ENCODE peak calls at places on chromosome 22, in seven cellular contexts. One of them, this sample, is unnamed.

GRCh38 chr22:29524440-29525191 is 28.9 kb downstream of the THOC5 start:
- DNase-seq in HFF-Myc: no peak
- DNase-seq in hepatocyte: peak; percentile 29
- DNase-seq in colonic mucosa: peak; percentile 26
- DNase-seq in heart left ventricle: no peak
- DNase-seq in right lobe of liver: no peak
- DNase-seq in lower lobe of right lung: no peak
- DNase-seq in this sample: peak; percentile 61

GRCh38 chr22:29820941-29821789 is 16.9 kb downstream of the ASCC2 start:
- DNase-seq in right lobe of liver: peak; percentile 66
- DNase-seq in hepatocyte: peak; percentile 92
- DNase-seq in lower lobe of right lung: peak; percentile 94
- DNase-seq in colonic mucosa: peak; percentile 88
- DNase-seq in HFF-Myc: peak; percentile 48
- DNase-seq in heart left ventricle: peak; percentile 89
- DNase-seq in this sample: peak; percentile 98

GRCh38 chr22:44931077-44931540 is 78.7 kb downstream of the PHF21B start:
- DNase-seq in colonic mucosa: no peak
- DNase-seq in hepatocyte: peak; percentile 19
- DNase-seq in heart left ventricle: peak; percentile 75
- DNase-seq in HFF-Myc: peak; percentile 2
- DNase-seq in lower lobe of right lung: no peak
- DNase-seq in right lobe of liver: peak; percentile 32
- DNase-seq in this sample: peak; percentile 14

GRCh38 chr22:46132830-46133587 is 17.3 kb upstream of the PPARA start:
- DNase-seq in right lobe of liver: peak; percentile 94
- DNase-seq in lower lobe of right lung: no peak
- DNase-seq in hepatocyte: no peak
- DNase-seq in HFF-Myc: no peak
- DNase-seq in heart left ventricle: no peak
- DNase-seq in colonic mucosa: no peak
- DNase-seq in this sample: no peak

GRCh38 chr22:46604306-46604690 is 15.9 kb upstream of the GRAMD4 start:
- DNase-seq in colonic mucosa: no peak
- DNase-seq in heart left ventricle: no peak
- DNase-seq in right lobe of liver: no peak
- DNase-seq in lower lobe of right lung: peak; percentile 70
- DNase-seq in hepatocyte: no peak
- DNase-seq in HFF-Myc: no peak
- DNase-seq in this sample: peak; percentile 39

GRCh38 chr22:46079861-46080821 is 70.2 kb upstream of the PPARA start:
- DNase-seq in HFF-Myc: no peak
- DNase-seq in lower lobe of right lung: peak; percentile 56
- DNase-seq in colonic mucosa: no peak
- DNase-seq in heart left ventricle: peak; percentile 80
- DNase-seq in hepatocyte: no peak
- DNase-seq in right lobe of liver: peak; percentile 56
- DNase-seq in this sample: no peak

GRCh38 chr22:30044369-30044768 is 35.9 kb upstream of the HORMAD2 start:
- DNase-seq in heart left ventricle: no peak
- DNase-seq in HFF-Myc: peak; percentile 27
- DNase-seq in right lobe of liver: no peak
- DNase-seq in colonic mucosa: peak; percentile 72
- DNase-seq in lower lobe of right lung: no peak
- DNase-seq in hepatocyte: peak; percentile 78
- DNase-seq in this sample: peak; percentile 96

GRCh38 chr22:45587638-45588481 is 83.8 kb upstream of the ATXN10 start:
- DNase-seq in right lobe of liver: no peak
- DNase-seq in colonic mucosa: no peak
- DNase-seq in lower lobe of right lung: peak; percentile 12
- DNase-seq in HFF-Myc: no peak
- DNase-seq in heart left ventricle: no peak
- DNase-seq in hepatocyte: no peak
- DNase-seq in this sample: peak; percentile 41

GRCh38 chr22:18035740-18036139 is 11.4 kb upstream of the MICAL3 start:
- DNase-seq in colonic mucosa: no peak
- DNase-seq in lower lobe of right lung: peak; percentile 52
- DNase-seq in heart left ventricle: no peak
- DNase-seq in HFF-Myc: no peak
- DNase-seq in hepatocyte: peak; percentile 60
- DNase-seq in right lobe of liver: peak; percentile 93
- DNase-seq in this sample: peak; percentile 46

GRCh38 chr22:47452184-47452583 is 689.7 kb downstream of the TBC1D22A start:
- DNase-seq in HFF-Myc: no peak
- DNase-seq in colonic mucosa: no peak
- DNase-seq in heart left ventricle: no peak
- DNase-seq in lower lobe of right lung: no peak
- DNase-seq in right lobe of liver: no peak
- DNase-seq in hepatocyte: no peak
- DNase-seq in this sample: no peak

GRCh38 chr22:44698531-44699421 is 3.2 kb upstream of the PRR5 start:
- DNase-seq in lower lobe of right lung: no peak
- DNase-seq in colonic mucosa: no peak
- DNase-seq in heart left ventricle: no peak
- DNase-seq in HFF-Myc: peak; percentile 73
- DNase-seq in hepatocyte: peak; percentile 81
- DNase-seq in right lobe of liver: no peak
- DNase-seq in this sample: peak; percentile 74

GRCh38 chr22:33853200-33854097 is 66.8 kb downstream of the LARGE1 start:
- DNase-seq in hepatocyte: peak; percentile 58
- DNase-seq in HFF-Myc: no peak
- DNase-seq in right lobe of liver: peak; percentile 82
- DNase-seq in colonic mucosa: peak; percentile 77
- DNase-seq in heart left ventricle: peak; percentile 74
- DNase-seq in lower lobe of right lung: peak; percentile 74
- DNase-seq in this sample: peak; percentile 89

GRCh38 chr22:33271390-33272161 is 213.4 kb upstream of the SYN3 start:
- DNase-seq in heart left ventricle: peak; percentile 63
- DNase-seq in colonic mucosa: peak; percentile 55
- DNase-seq in right lobe of liver: peak; percentile 90
- DNase-seq in hepatocyte: no peak
- DNase-seq in HFF-Myc: no peak
- DNase-seq in lower lobe of right lung: no peak
- DNase-seq in this sample: peak; percentile 17

GRCh38 chr22:35505394-35506258 is 35.0 kb upstream of the RASD2 start:
- DNase-seq in right lobe of liver: no peak
- DNase-seq in colonic mucosa: no peak
- DNase-seq in heart left ventricle: no peak
- DNase-seq in lower lobe of right lung: no peak
- DNase-seq in hepatocyte: no peak
- DNase-seq in HFF-Myc: no peak
- DNase-seq in this sample: no peak

GRCh38 chr22:46328066-46328465 is 7.4 kb upstream of the TRMU start:
- DNase-seq in lower lobe of right lung: no peak
- DNase-seq in HFF-Myc: no peak
- DNase-seq in hepatocyte: no peak
- DNase-seq in right lobe of liver: peak; percentile 42
- DNase-seq in colonic mucosa: no peak
- DNase-seq in heart left ventricle: no peak
- DNase-seq in this sample: no peak

GRCh38 chr22:17919276-17920144 is 104.9 kb downstream of the MICAL3 start:
- DNase-seq in heart left ventricle: peak; percentile 61
- DNase-seq in hepatocyte: no peak
- DNase-seq in colonic mucosa: peak; percentile 38
- DNase-seq in HFF-Myc: no peak
- DNase-seq in right lobe of liver: no peak
- DNase-seq in lower lobe of right lung: no peak
- DNase-seq in this sample: no peak

GRCh38 chr22:40193429-40194421 is 16.0 kb downstream of the TNRC6B start:
- DNase-seq in heart left ventricle: no peak
- DNase-seq in colonic mucosa: no peak
- DNase-seq in hepatocyte: peak; percentile 60
- DNase-seq in HFF-Myc: no peak
- DNase-seq in lower lobe of right lung: no peak
- DNase-seq in right lobe of liver: no peak
- DNase-seq in this sample: peak; percentile 70

GRCh38 chr22:32686354-32686753 is 115.2 kb upstream of the TIMP3 start:
- DNase-seq in hepatocyte: no peak
- DNase-seq in heart left ventricle: no peak
- DNase-seq in right lobe of liver: no peak
- DNase-seq in HFF-Myc: no peak
- DNase-seq in lower lobe of right lung: no peak
- DNase-seq in colonic mucosa: no peak
- DNase-seq in this sample: peak; percentile 18

GRCh38 chr22:24392218-24392931 is 35.0 kb upstream of the ADORA2A start:
- DNase-seq in lower lobe of right lung: no peak
- DNase-seq in right lobe of liver: no peak
- DNase-seq in colonic mucosa: no peak
- DNase-seq in HFF-Myc: no peak
- DNase-seq in hepatocyte: no peak
- DNase-seq in heart left ventricle: no peak
- DNase-seq in this sample: no peak

GRCh38 chr22:40415531-40416266 is 45.3 kb downstream of the SGSM3 start:
- DNase-seq in heart left ventricle: no peak
- DNase-seq in lower lobe of right lung: peak; percentile 66
- DNase-seq in HFF-Myc: no peak
- DNase-seq in hepatocyte: no peak
- DNase-seq in right lobe of liver: peak; percentile 58
- DNase-seq in colonic mucosa: no peak
- DNase-seq in this sample: peak; percentile 65

GRCh38 chr22:44686873-44687600 is 15.0 kb upstream of the PRR5 start:
- DNase-seq in colonic mucosa: no peak
- DNase-seq in lower lobe of right lung: no peak
- DNase-seq in heart left ventricle: no peak
- DNase-seq in right lobe of liver: no peak
- DNase-seq in hepatocyte: peak; percentile 64
- DNase-seq in HFF-Myc: no peak
- DNase-seq in this sample: peak; percentile 72

GRCh38 chr22:42879371-42880021 is 22.4 kb upstream of the ARFGAP3 start:
- DNase-seq in heart left ventricle: no peak
- DNase-seq in HFF-Myc: no peak
- DNase-seq in right lobe of liver: no peak
- DNase-seq in lower lobe of right lung: no peak
- DNase-seq in hepatocyte: no peak
- DNase-seq in colonic mucosa: no peak
- DNase-seq in this sample: no peak

GRCh38 chr22:42881982-42882656 is 25.0 kb upstream of the ARFGAP3 start:
- DNase-seq in colonic mucosa: no peak
- DNase-seq in right lobe of liver: peak; percentile 94
- DNase-seq in lower lobe of right lung: no peak
- DNase-seq in HFF-Myc: no peak
- DNase-seq in hepatocyte: no peak
- DNase-seq in heart left ventricle: no peak
- DNase-seq in this sample: no peak

GRCh38 chr22:42881298-42881697 is 24.2 kb upstream of the ARFGAP3 start:
- DNase-seq in lower lobe of right lung: no peak
- DNase-seq in heart left ventricle: no peak
- DNase-seq in right lobe of liver: no peak
- DNase-seq in HFF-Myc: no peak
- DNase-seq in colonic mucosa: no peak
- DNase-seq in hepatocyte: no peak
- DNase-seq in this sample: no peak

GRCh38 chr22:42878561-42879305 is 21.7 kb upstream of the ARFGAP3 start:
- DNase-seq in hepatocyte: no peak
- DNase-seq in HFF-Myc: no peak
- DNase-seq in heart left ventricle: no peak
- DNase-seq in colonic mucosa: no peak
- DNase-seq in lower lobe of right lung: no peak
- DNase-seq in right lobe of liver: no peak
- DNase-seq in this sample: no peak

GRCh38 chr22:42880815-42881214 is 23.7 kb upstream of the ARFGAP3 start:
- DNase-seq in heart left ventricle: no peak
- DNase-seq in right lobe of liver: no peak
- DNase-seq in HFF-Myc: no peak
- DNase-seq in hepatocyte: no peak
- DNase-seq in colonic mucosa: no peak
- DNase-seq in lower lobe of right lung: no peak
- DNase-seq in this sample: no peak
- TF ChIP-seq CTCF in heart left ventricle: no peak
- TF ChIP-seq CTCF in right lobe of liver: no peak
- TF ChIP-seq CTCF in HFF-Myc: peak; percentile 20
- TF ChIP-seq CTCF in hepatocyte: no peak
- TF ChIP-seq CTCF in colonic mucosa: no peak
- TF ChIP-seq CTCF in lower lobe of right lung: no peak
- TF ChIP-seq CTCF in this sample: peak; percentile 47

DNA sequence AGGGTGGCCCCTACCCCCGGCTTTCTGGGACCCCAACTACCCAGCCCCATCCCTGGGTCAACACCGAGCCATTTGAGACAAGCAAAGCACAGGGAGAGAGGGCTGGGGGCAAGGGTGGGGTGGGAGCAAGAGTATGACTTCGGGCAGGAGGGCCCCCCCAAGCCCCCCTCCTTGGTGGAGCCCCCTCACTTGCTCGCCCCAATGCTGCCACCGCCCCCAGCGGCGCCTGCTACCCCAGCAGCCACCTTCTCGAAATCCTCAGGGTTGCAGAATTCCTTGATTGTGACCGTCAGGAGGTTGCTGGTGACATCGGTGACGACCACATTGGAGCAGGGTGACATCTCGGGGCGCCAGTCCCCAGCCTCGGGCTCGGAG is 6.0 kb downstream of the CBX6 start:
- DNase-seq in HFF-Myc: no peak
- DNase-seq in heart left ventricle: no peak
- DNase-seq in hepatocyte: no peak
- DNase-seq in lower lobe of right lung: peak; percentile 30
- DNase-seq in right lobe of liver: no peak
- DNase-seq in colonic mucosa: no peak
- DNase-seq in this sample: no peak
- H3K4me3 ChIP-seq in HFF-Myc: no peak overlapping the region
- H3K4me3 ChIP-seq in heart left ventricle: no peak overlapping the region
- H3K4me3 ChIP-seq in hepatocyte: no peak overlapping the region
- H3K4me3 ChIP-seq in lower lobe of right lung: no peak overlapping the region
- H3K4me3 ChIP-seq in right lobe of liver: no peak overlapping the region
- H3K4me3 ChIP-seq in colonic mucosa: no peak overlapping the region
- H3K4me3 ChIP-seq in this sample: no peak overlapping the region

GRCh38 chr22:20174785-20175596 is 24.1 kb upstream of the CCDC188 start:
- DNase-seq in heart left ventricle: no peak
- DNase-seq in right lobe of liver: no peak
- DNase-seq in HFF-Myc: no peak
- DNase-seq in colonic mucosa: no peak
- DNase-seq in hepatocyte: peak; percentile 38
- DNase-seq in lower lobe of right lung: no peak
- DNase-seq in this sample: peak; percentile 38
- TF ChIP-seq CTCF in heart left ventricle: peak; percentile 9
- TF ChIP-seq CTCF in right lobe of liver: peak; percentile 43
- TF ChIP-seq CTCF in HFF-Myc: peak; percentile 18
- TF ChIP-seq CTCF in colonic mucosa: no peak
- TF ChIP-seq CTCF in hepatocyte: peak; percentile 35
- TF ChIP-seq CTCF in lower lobe of right lung: no peak
- TF ChIP-seq CTCF in this sample: peak; percentile 54

DNA sequence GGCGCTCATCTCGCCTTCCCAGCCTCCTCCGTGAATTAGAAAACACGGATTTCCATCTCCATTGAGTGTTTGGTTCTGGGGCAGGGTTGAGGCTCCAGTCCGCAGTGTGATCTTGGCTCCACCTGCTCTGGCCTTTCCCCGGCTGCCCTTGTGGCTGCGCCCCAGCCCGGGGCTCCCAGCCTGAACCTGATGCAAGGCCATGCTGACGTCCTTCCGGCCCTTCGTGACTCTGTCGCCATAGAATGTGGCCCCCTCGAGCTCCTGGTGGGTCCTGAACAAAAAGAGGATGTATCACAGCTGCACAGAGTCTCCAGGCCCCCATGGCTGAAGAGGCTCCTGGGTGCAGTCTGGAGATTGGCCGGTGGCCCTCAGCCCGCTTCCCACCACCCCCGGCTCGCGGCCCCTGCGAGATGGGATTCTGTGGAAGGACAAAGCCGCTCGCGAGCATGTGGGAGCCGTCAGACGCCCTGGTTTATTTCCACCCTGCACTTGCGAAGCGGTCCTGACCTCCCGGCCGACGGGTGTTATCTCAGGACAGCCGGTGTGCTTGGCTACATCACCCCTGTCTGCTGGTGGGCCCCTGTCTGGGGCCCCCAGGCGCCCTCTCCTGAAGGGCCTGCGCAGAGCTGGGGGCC is 1214.0 kb downstream of the BRD1 start:
- DNase-seq in heart left ventricle: no peak
- DNase-seq in HFF-Myc: no peak
- DNase-seq in hepatocyte: no peak
- DNase-seq in colonic mucosa: no peak
- DNase-seq in right lobe of liver: no peak
- DNase-seq in lower lobe of right lung: no peak
- DNase-seq in this sample: no peak
- H3K4me3 ChIP-seq in heart left ventricle: no peak overlapping the region
- H3K4me3 ChIP-seq in HFF-Myc: no peak overlapping the region
- H3K4me3 ChIP-seq in hepatocyte: no peak overlapping the region
- H3K4me3 ChIP-seq in colonic mucosa: no peak overlapping the region
- H3K4me3 ChIP-seq in right lobe of liver: no peak overlapping the region
- H3K4me3 ChIP-seq in lower lobe of right lung: no peak overlapping the region
- H3K4me3 ChIP-seq in this sample: no peak overlapping the region

This sample was measured in choroid plexus epithelial cell.